ENCODE peak calls at places on chromosomes 2 and 18, in five cellular contexts. D, Z, F, L and I are unnamed samples.

GRCh38 chr2:105769504-105769903 is 24.8 kb downstream of the NCK2 start:
- DNase-seq in D (no peak), Z (no peak), F (no peak), L (no peak), I (no peak)

GRCh38 chr2:17719562-17720371 is 33.8 kb downstream of the SMC6 start:
- DNase-seq in D (no peak), Z (no peak), F (no peak), L (no peak), I (no peak)

GRCh38 chr2:70553584-70554337 is at the start of gene TGFA:
- DNase-seq in D (peak; percentile 74), Z (peak; percentile 74), F (peak; percentile 50), L (peak; percentile 92), I (peak; percentile 81)

GRCh38 chr2:157890960-157891629 is 15.0 kb upstream of the ACVR1 start:
- DNase-seq in D (no peak), Z (no peak), F (no peak), L (no peak), I (no peak)

GRCh38 chr18:79765491-79766245 is 32.1 kb upstream of the KCNG2 start:
- DNase-seq in D (no peak), Z (peak; percentile 38), F (no peak), L (peak; percentile 18), I (peak; percentile 19)

GRCh38 chr2:236536727-236537398 is 32.8 kb upstream of the ACKR3 start:
- DNase-seq in D (no peak), Z (no peak), F (peak; percentile 52), L (no peak), I (no peak)

GRCh38 chr2:9154061-9154460 is 52.6 kb upstream of the ASAP2 start:
- DNase-seq in D (no peak), Z (no peak), F (no peak), L (no peak), I (no peak)

GRCh38 chr18:79609021-79609461 is 70.6 kb upstream of the CTDP1 start:
- DNase-seq in D (no peak), Z (peak; percentile 58), F (no peak), L (peak; percentile 45), I (no peak)

GRCh38 chr2:184598313-184599053 is at the start of gene ZNF804A:
- DNase-seq in D (peak; percentile 50), Z (peak; percentile 67), F (no peak), L (peak; percentile 71), I (peak; percentile 88)

GRCh38 chr18:26978812-26979341 is 113.4 kb upstream of the AQP4 start:
- DNase-seq in D (no peak), Z (no peak), F (no peak), L (no peak), I (no peak)

GRCh38 chr2:218284106-218284811 is 8.0 kb downstream of the TMBIM1 start:
- DNase-seq in D (no peak), Z (peak; percentile 87), F (peak; percentile 34), L (peak; percentile 69), I (peak; percentile 80)

DNA sequence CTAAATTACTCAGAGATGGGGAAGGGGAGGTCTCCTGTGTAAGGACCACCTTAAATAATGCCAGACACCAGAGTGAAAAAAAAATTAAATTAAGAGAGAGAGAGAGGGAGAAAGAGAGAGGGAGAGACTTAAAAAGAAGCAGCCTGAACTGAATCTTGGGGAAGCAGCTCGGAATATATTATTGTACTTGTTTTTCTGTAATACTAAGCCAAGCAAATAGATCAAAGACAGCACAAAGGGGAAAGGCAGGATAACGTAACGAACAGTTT is 4.6 kb downstream of the ZEB2 start:
- DNase-seq in D (no peak), Z (no peak), F (no peak), L (no peak), I (no peak)
- H3K4me3 ChIP-seq in D (peak overlapping the region; percentile 84), Z (peak overlapping the region; percentile 73), F (peak overlapping the region; percentile 55), L (no peak overlapping the region), I (peak overlapping the region; percentile 73)

GRCh38 chr2:239341840-239342239 is 59.0 kb downstream of the HDAC4 start:
- DNase-seq in D (no peak), Z (no peak), F (no peak), L (no peak), I (no peak)

GRCh38 chr2:239344857-239345216 is 56.0 kb downstream of the HDAC4 start:
- DNase-seq in D (no peak), Z (no peak), F (no peak), L (peak; percentile 78), I (no peak)

GRCh38 chr2:239343460-239343859 is 57.4 kb downstream of the HDAC4 start:
- DNase-seq in D (no peak), Z (no peak), F (no peak), L (no peak), I (no peak)

GRCh38 chr2:239345251-239345650 is 55.6 kb downstream of the HDAC4 start:
- DNase-seq in D (no peak), Z (no peak), F (no peak), L (no peak), I (no peak)

GRCh38 chr2:239343946-239344856 is 56.6 kb downstream of the HDAC4 start:
- DNase-seq in D (no peak), Z (no peak), F (no peak), L (no peak), I (no peak)
- H3K9me3 ChIP-seq in D (peaks cover 11% of the 10 kb centered on the region), Z (no peaks in the 10 kb centered on the region), F (no peaks in the 10 kb centered on the region), L (no peaks in the 10 kb centered on the region), I (no peaks in the 10 kb centered on the region)

GRCh38 chr2:219496781-219497494 is 1.8 kb upstream of the GMPPA start:
- DNase-seq in D (no peak), Z (peak; percentile 80), F (no peak), L (peak; percentile 63), I (no peak)
- H3K4me3 ChIP-seq in D (no peak overlapping the region), Z (peak overlapping the region; percentile 69), F (no peak overlapping the region), L (peak overlapping the region; percentile 60), I (no peak overlapping the region)

GRCh38 chr2:51232026-51232425 is 200.1 kb upstream of the NRXN1 start:
- DNase-seq in D (no peak), Z (no peak), F (no peak), L (no peak), I (no peak)

DNA sequence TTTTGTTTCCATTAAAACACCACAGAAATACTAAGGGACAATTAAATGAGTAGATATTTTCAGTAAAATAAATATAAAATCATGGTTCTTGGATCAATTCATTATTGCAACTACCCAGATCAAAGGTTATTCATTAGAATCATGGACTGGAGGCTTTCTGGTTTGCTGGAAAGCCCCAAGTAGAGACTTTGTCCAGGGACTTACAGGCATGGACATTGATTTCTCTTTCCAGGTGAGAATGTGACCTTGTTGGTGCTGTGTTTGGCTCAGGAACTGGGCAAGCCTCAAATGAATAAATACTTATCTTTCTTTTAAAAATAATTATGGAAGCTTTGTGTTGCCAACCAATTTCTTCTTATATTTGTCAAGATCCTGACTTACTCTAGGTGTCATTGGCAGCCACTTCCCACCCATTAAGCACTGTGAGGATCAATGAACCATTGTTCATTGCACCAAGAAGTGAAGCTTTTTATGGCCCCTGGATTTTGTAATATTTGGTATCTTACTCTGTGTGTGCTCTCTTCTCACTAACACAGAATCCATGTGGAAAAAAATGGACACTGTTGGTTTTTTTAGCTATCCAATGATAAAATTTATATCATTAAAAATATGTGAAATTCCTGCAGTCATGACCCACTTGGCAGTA is 205.8 kb upstream of the NRXN1 start:
- DNase-seq in D (no peak), Z (no peak), F (no peak), L (no peak), I (no peak)
- H3K9me3 ChIP-seq in D (no peaks in the 10 kb centered on the region), Z (no peaks in the 10 kb centered on the region), F (no peaks in the 10 kb centered on the region), L (no peaks in the 10 kb centered on the region), I (no peaks in the 10 kb centered on the region)

GRCh38 chr2:128505150-128505490 is 186.5 kb upstream of the HS6ST1 start:
- DNase-seq in D (no peak), Z (peak; percentile 47), F (no peak), L (no peak), I (no peak)

GRCh38 chr2:128503358-128504241 is 184.9 kb upstream of the HS6ST1 start:
- DNase-seq in D (no peak), Z (peak; percentile 55), F (no peak), L (no peak), I (no peak)

GRCh38 chr2:128506127-128506526 is 187.5 kb upstream of the HS6ST1 start:
- DNase-seq in D (no peak), Z (peak; percentile 6), F (no peak), L (no peak), I (no peak)

GRCh38 chr2:128502638-128503246 is 184.1 kb upstream of the HS6ST1 start:
- DNase-seq in D (no peak), Z (peak; percentile 50), F (no peak), L (no peak), I (no peak)

GRCh38 chr2:128504242-128505149 is 185.8 kb upstream of the HS6ST1 start:
- DNase-seq in D (no peak), Z (peak; percentile 28), F (no peak), L (no peak), I (no peak)
- H3K4me3 ChIP-seq in D (no peak overlapping the region), Z (no peak overlapping the region), F (no peak overlapping the region), L (no peak overlapping the region), I (no peak overlapping the region)

DNA sequence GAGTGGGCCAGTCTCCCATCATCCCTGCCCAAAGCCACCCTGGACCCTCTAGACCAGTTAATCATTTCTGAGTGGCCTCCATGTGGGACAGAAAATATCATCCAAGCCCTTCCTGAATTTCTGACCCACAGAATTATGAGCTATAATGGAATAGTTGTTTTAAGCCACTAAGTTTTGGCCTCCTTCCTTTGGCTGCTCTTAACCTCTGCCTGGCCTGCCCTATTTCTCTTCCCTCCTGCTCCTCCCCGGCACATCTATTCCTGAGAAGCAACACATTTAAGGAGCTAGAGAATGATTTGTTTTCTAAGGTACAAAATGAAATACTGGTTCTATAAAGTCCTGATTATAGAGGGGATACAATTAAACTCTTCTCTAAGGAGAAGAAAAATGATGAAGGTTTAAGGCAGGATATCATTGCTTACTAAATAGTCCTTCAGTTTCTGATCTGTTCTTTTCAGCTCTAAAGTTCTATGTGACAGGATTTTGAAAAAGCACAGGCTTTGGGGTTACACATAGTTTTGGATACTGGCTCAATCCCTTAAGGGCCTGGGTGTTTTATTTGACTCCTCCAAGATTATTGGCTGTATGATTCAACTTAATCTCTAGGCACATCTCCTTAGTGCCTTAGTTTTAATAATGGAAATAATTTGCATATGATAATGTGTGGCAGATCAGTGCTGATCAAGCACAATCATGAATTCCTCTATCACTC is 240.3 kb downstream of the VAPA start:
- DNase-seq in D (no peak), Z (no peak), F (no peak), L (no peak), I (no peak)
- H3K9me3 ChIP-seq in D (no peaks in the 10 kb centered on the region), Z (no peaks in the 10 kb centered on the region), F (no peaks in the 10 kb centered on the region), L (no peaks in the 10 kb centered on the region), I (no peaks in the 10 kb centered on the region)

DNA sequence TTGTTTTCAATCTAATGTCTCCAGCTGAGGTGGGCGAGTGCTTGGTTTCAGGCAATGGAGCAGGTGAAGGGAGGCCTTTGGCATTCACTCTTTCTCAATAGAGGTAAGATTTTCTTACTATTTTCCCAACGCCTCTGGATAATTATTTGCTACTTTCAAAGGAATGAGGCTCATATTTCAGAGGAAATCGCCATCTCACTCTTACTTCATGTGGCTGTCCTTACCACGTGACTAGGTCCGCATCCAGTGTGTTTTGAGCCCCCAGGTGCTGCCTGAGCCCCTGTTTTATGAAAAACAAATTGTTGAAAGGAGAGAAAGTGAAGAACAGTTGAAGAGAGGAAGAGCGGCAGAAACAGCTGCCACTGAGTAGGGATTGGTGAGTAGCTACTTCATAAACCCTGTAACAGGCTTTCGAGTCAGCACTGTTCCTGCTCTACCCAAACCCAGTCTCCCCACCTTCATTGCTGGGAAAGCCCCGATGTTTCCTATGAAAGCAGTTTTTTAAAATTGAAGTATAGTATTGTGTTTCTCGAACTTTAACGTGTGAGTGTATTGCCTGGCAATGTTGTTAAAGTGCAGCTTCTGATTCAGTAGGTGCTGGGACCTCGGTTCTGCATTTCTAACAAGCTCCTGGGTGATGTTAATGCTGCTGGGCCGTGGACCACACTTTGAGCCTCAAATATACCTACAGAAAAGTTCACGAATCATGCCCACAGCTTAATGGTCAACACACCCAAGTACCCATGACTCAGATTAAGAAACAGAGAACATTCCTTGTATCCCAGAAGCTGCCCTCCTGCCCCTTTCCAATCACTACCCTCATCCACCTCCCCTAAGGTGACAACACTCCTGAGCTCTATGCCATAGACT is 39.6 kb downstream of the TMEM177 start:
- DNase-seq in D (no peak), Z (no peak), F (no peak), L (no peak), I (no peak)
- H3K4me3 ChIP-seq in D (no peak overlapping the region), Z (no peak overlapping the region), F (no peak overlapping the region), L (no peak overlapping the region), I (no peak overlapping the region)